ENCODE peak calls at places on chromosomes 13 and 19, in seven cellular contexts. R is uterus; W is dorsolateral prefrontal cortex; I is AG04450; Z is psoas muscle; M is astrocyte of the spinal cord; V is CD8-positive, alpha-beta T cell. E is an unnamed sample.

GRCh38 chr19:42468273-42468796 is 25.6 kb upstream of the CXCL17 start:
- DNase-seq in R (no peak), W (no peak), I (peak), Z (no peak), M (peak), V (no peak), E (peak)

GRCh38 chr13:110388141-110388943 is 81.3 kb downstream of the COL4A2 start:
- DNase-seq in R (peak), W (no peak), I (no peak), Z (peak), M (peak), V (no peak), E (peak)

GRCh38 chr19:49950590-49950948 is 10.4 kb downstream of the SIGLEC11 start:
- DNase-seq in R (no peak), W (no peak), I (no peak), Z (no peak), M (no peak), V (no peak), E (no peak)

GRCh38 chr13:101522607-101523006 is 70.1 kb downstream of the ITGBL1 start:
- DNase-seq in R (no peak), W (no peak), I (no peak), Z (no peak), M (no peak), V (no peak), E (no peak)

GRCh38 chr13:110284809-110285519 is 22.0 kb downstream of the COL4A1 start:
- DNase-seq in R (no peak), W (no peak), I (no peak), Z (no peak), M (no peak), V (no peak), E (no peak)

GRCh38 chr13:76829572-76830327 is 56.5 kb downstream of the KCTD12 start:
- DNase-seq in R (peak), W (no peak), I (no peak), Z (no peak), M (no peak), V (no peak), E (no peak)

GRCh38 chr13:89163081-89163480 is 1491.9 kb downstream of the SLITRK5 start:
- DNase-seq in R (no peak), W (no peak), I (no peak), Z (no peak), M (no peak), V (no peak), E (no peak)

GRCh38 chr13:30711375-30711774 is 24.0 kb upstream of the ALOX5AP start:
- DNase-seq in R (no peak), W (no peak), I (peak), Z (no peak), M (peak), V (no peak), E (peak)

GRCh38 chr13:45362939-45363338 is 22.0 kb upstream of the TPT1 start:
- DNase-seq in R (no peak), W (no peak), I (no peak), Z (no peak), M (no peak), V (no peak), E (no peak)

GRCh38 chr13:91133941-91134772 is 213.3 kb upstream of the MIR17HG start:
- DNase-seq in R (no peak), W (no peak), I (peak), Z (no peak), M (peak), V (no peak), E (no peak)

GRCh38 chr19:2627319-2627829 is 75.1 kb downstream of the GNG7 start:
- DNase-seq in R (peak), W (peak), I (peak), Z (peak), M (peak), V (no peak), E (peak)

GRCh38 chr19:38580080-38580479 is 37.7 kb downstream of the MAP4K1 start:
- DNase-seq in R (no peak), W (no peak), I (no peak), Z (no peak), M (no peak), V (no peak), E (no peak)

GRCh38 chr19:2289714-2290435 is 7.9 kb upstream of the PEAK3 start:
- DNase-seq in R (no peak), W (no peak), I (no peak), Z (no peak), M (no peak), V (peak), E (no peak)

GRCh38 chr19:37654525-37654832 is 786 bp downstream of the ZFP30 start:
- DNase-seq in R (no peak), W (no peak), I (no peak), Z (no peak), M (peak), V (no peak), E (no peak)

GRCh38 chr19:7478173-7478842 is 10.5 kb downstream of the PEX11G start:
- DNase-seq in R (no peak), W (no peak), I (no peak), Z (no peak), M (peak), V (no peak), E (no peak)
- H3K4me3 ChIP-seq in R (no peak), W (no peak), I (no peak), Z (no peak), M (no peak), V (no peak), E (no peak)

GRCh38 chr19:29819986-29820385 is 8.2 kb downstream of the CCNE1 start:
- DNase-seq in R (no peak), W (no peak), I (no peak), Z (no peak), M (no peak), V (no peak), E (no peak)

GRCh38 chr19:29813665-29814064 is 1.9 kb downstream of the CCNE1 start:
- DNase-seq in R (no peak), W (no peak), I (no peak), Z (peak), M (no peak), V (no peak), E (no peak)

GRCh38 chr19:29815231-29815630 is 3.4 kb downstream of the CCNE1 start:
- DNase-seq in R (no peak), W (no peak), I (no peak), Z (peak), M (no peak), V (no peak), E (no peak)

GRCh38 chr19:29819300-29819699 is 7.5 kb downstream of the CCNE1 start:
- DNase-seq in R (no peak), W (no peak), I (no peak), Z (peak), M (no peak), V (no peak), E (no peak)

GRCh38 chr19:29817316-29817715 is 5.5 kb downstream of the CCNE1 start:
- DNase-seq in R (no peak), W (no peak), I (no peak), Z (no peak), M (no peak), V (no peak), E (no peak)
- H3K4me3 ChIP-seq in R (no peak), W (no peak), I (no peak), Z (no peak), M (no peak), V (no peak), E (no peak)

DNA sequence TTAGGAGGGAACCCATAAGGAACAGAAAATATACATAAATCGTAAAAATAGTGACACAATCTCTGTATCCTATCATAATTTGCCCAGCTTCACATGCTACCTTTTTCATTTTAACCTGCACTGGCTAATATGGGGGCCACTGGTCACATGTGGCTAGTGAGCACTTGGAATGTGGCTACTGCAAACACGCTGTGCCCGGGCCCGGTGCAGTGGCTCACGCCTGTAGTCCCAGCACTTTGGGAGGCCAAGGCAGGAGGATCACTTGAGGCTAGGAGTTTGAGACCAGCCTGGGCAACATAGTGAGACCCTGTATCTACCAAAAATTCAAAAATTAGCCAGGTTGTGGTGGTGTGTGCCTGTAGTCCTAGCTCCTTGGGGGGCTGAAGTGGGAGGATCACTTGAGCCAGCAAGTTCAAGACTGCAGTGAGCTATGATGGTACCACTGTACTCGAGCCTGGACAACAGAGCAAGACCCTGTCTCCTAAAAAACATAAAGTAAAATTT is 1.5 kb upstream of the N4BP2L1 start:
- DNase-seq in R (no peak), W (no peak), I (no peak), Z (no peak), M (no peak), V (no peak), E (no peak)
- H3K4me3 ChIP-seq in R (no peak), W (no peak), I (no peak), Z (no peak), M (no peak), V (no peak), E (no peak)

GRCh38 chr19:45506991-45507863 is at the start of gene VASP:
- DNase-seq in R (peak), W (peak), I (no peak), Z (peak), M (peak), V (peak), E (no peak)

GRCh38 chr19:45506246-45506990 is 861 bp upstream of the VASP start:
- DNase-seq in R (peak), W (peak), I (peak), Z (peak), M (peak), V (peak), E (peak)

GRCh38 chr19:45505151-45505995 is 1.9 kb upstream of the VASP start:
- DNase-seq in R (no peak), W (no peak), I (no peak), Z (no peak), M (peak), V (no peak), E (no peak)

GRCh38 chr19:45503909-45504308 is 3.4 kb upstream of the VASP start:
- DNase-seq in R (no peak), W (no peak), I (no peak), Z (no peak), M (no peak), V (no peak), E (no peak)

DNA sequence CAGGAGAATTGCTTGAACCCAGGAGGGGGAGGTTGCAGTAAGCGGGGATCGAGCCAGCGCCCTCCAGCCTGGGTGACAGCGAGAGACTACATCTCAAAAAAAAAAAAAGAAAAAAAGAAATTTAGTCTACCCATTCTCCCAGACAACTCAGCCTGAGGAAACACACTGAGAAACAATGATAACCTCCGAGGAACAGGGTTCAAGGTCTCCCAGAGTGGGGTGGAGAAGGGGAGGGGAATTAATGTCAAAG is 1.4 kb upstream of the VASP start:
- DNase-seq in R (no peak), W (no peak), I (no peak), Z (no peak), M (no peak), V (no peak), E (no peak)
- H3K4me3 ChIP-seq in R (peak), W (peak), I (peak), Z (peak), M (peak), V (peak), E (peak)

DNA sequence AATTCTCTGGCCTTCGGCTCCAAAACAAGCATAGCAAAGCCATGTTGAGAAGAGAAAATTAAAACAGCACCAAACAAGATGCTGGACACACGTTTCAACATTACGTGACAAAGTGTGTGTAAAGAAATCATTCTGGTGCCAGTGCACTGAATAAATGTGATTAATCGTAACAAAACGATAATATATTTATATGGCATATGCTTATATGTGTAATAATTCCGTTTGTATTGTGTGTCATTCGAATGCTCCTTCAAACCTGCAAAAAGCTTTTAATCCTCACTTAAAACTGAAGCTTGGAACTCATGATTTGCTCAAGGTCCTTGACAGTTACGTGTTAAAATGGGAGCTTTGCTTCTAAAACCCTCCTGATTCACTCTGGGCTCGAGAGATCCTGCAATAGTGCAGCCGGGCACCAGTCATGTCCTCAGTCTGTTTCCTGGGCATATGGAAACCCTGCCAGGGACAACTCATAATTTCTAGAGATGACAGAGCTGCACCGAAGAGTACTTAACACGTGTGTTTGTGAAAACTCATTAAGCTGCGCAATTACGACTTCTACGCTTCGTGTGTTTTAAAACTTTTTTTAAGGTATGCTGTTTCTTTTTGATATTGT is 731 bp upstream of the AKAP8L start:
- DNase-seq in R (no peak), W (no peak), I (no peak), Z (peak), M (no peak), V (no peak), E (no peak)
- H3K4me3 ChIP-seq in R (peak), W (peak), I (peak), Z (peak), M (peak), V (no peak), E (peak)

DNA sequence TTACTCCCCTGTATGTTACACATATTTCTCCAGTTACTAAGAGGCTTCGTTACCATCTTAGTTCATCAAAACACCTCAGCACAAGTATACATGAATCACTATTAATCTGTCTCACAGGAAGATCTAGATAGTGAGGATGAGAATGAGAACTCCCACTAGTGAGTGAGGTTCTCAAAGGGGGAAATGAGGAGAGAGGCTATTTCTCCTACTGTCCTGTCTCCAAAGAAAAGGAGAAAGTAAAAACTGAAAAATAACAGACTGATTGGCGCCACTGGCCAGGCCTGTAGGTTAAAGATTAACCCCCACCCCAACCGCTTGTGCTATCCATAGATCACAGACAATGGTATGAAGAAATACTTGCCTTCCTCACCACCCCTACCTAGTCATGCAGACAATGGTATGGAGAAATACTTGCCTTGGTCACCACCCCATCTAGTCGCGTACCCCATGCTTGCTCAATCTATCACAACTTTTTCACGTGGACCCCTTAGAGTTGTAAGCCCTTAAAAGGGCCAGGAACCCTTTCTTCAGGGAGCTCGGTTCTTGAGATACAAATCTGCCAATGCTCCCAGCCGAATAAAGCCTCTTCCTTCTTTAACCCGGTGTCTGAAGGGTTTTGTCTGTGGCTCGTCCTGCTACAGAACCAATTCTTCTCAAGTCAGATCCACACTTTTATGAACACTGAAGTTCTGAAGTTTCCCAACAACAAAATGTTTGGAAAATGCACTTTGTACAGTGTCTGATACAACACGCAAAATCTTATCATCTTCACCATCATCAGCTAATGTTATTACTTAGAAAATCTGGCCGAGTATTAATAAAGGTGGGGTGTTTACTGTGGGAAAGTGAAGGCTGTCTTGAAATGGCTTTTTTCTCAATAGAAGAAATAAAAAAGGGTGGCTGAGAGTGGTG is 598.1 kb downstream of the UQCRFS1 start:
- DNase-seq in R (no peak), W (no peak), I (no peak), Z (no peak), M (no peak), V (no peak), E (no peak)
- H3K4me3 ChIP-seq in R (no peak), W (no peak), I (no peak), Z (no peak), M (no peak), V (no peak), E (no peak)

GRCh38 chr13:41356788-41357187 is 45.7 kb downstream of the NAA16 start:
- DNase-seq in R (no peak), W (no peak), I (no peak), Z (no peak), M (no peak), V (peak), E (no peak)
- H3K4me3 ChIP-seq in R (no peak), W (no peak), I (no peak), Z (no peak), M (no peak), V (peak), E (no peak)

DNA sequence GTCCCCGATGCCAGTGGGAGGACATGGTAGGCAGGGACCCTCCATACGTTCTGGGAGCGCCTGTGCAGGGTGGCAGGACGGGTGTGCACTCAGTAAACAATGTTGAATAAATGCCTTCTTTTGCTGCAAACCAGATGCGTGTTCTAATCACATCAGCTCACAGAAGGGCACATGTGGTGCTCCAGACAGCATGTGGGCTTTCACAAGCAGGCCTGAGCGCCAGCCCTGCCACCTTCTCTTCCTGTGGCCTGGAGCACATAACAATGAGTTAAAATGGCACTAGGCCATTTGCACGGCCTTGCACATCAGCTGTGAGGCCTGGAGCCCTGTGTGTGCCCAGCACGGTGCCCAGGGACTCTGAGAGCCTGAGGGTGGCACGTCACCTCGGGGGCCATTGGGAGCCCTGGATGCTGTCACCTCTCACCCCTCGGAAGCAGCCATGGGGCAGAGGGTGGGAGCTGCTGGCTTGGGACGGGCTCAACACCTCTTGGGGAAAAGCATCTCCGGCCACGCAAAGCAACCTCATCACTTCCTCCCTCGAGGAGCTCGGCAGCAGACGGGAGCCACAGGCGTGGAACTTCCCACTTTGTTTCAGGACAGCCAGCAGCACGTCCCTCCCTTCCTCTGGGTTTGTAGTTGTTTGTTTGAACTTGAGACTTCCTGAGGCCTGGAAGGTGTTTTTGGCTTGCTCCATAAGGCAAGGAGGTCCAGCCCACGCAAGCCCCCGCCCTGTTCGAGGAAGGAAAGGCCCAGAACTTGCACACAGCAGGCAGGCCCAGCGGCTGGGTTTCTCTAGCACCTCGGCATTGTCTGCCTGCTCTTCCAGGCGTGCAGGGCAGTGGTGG is 9.8 kb downstream of the MCF2L start:
- DNase-seq in R (peak), W (no peak), I (no peak), Z (no peak), M (no peak), V (no peak), E (no peak)
- H3K4me3 ChIP-seq in R (no peak), W (peak), I (no peak), Z (peak), M (no peak), V (no peak), E (no peak)

DNA sequence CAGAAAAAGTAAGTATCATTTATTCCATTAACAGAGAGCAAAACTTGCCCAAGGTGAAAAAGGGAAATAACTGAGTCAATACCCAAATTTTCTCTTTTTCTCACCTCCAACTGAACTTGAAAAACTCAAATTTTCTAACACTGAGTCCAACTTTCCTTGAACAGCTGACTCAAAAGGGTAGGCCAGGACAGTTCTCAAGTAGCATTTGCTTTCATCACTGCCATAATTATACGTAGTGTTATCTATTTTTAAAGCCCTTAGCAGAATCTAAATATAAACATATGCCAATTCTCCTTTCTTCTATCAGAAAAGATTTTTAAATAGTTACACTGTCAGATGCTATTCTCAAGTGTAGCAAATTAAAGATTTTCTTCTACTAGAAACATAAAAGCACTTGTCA is 3.5 kb downstream of the N4BP2L2 start:
- DNase-seq in R (no peak), W (no peak), I (no peak), Z (no peak), M (no peak), V (no peak), E (no peak)
- H3K4me3 ChIP-seq in R (no peak), W (no peak), I (no peak), Z (peak), M (no peak), V (no peak), E (no peak)

GRCh38 chr13:113488283-113488682 is 2.2 kb downstream of the DCUN1D2 start:
- DNase-seq in R (no peak), W (no peak), I (no peak), Z (no peak), M (no peak), V (no peak), E (no peak)

GRCh38 chr13:113490496-113491417 is at the start of gene DCUN1D2:
- DNase-seq in R (peak), W (peak), I (peak), Z (peak), M (peak), V (peak), E (peak)

GRCh38 chr13:113491418-113491883 is 940 bp upstream of the DCUN1D2 start:
- DNase-seq in R (no peak), W (no peak), I (no peak), Z (peak), M (peak), V (no peak), E (no peak)

GRCh38 chr13:113489171-113489548 is 1.4 kb downstream of the DCUN1D2 start:
- DNase-seq in R (no peak), W (no peak), I (no peak), Z (no peak), M (no peak), V (no peak), E (no peak)

GRCh38 chr13:113489549-113490495 is 689 bp downstream of the DCUN1D2 start:
- DNase-seq in R (peak), W (peak), I (no peak), Z (no peak), M (peak), V (peak), E (no peak)
- H3K4me3 ChIP-seq in R (peak), W (peak), I (peak), Z (peak), M (peak), V (peak), E (peak)